ENCODE peak calls at places on chromosomes 11 and 22, in ten cellular contexts. One of them, this sample, is unnamed.
A peak's percentile ranks its signal among the peaks of the same experiment; 100 is the strongest.

GRCh38 chr11:862028-862703 is 19.5 kb downstream of the TSPAN4 start:
- DNase-seq in B cell: no peak
- DNase-seq in CMK: no peak
- DNase-seq in ELR: no peak
- DNase-seq in CD4-positive, alpha-beta T cell: no peak
- DNase-seq in A549: no peak
- DNase-seq in head of caudate nucleus: no peak
- DNase-seq in activated CD8-positive, alpha-beta memory T cell treated with anti-CD3 and anti-CD28 coated beads, Interleukin-2, amount 50 U/mL, for 4 hours: no peak
- DNase-seq in activated naive CD4-positive, alpha-beta T cell: no peak
- DNase-seq in IMR-90: no peak
- DNase-seq in this sample: no peak

GRCh38 chr22:47160781-47161520 is 398.5 kb downstream of the TBC1D22A start:
- DNase-seq in B cell: no peak
- DNase-seq in CMK: no peak
- DNase-seq in ELR: no peak
- DNase-seq in CD4-positive, alpha-beta T cell: no peak
- DNase-seq in A549: no peak
- DNase-seq in head of caudate nucleus: no peak
- DNase-seq in activated CD8-positive, alpha-beta memory T cell treated with anti-CD3 and anti-CD28 coated beads, Interleukin-2, amount 50 U/mL, for 4 hours: no peak
- DNase-seq in activated naive CD4-positive, alpha-beta T cell: no peak
- DNase-seq in IMR-90: no peak
- DNase-seq in this sample: no peak

GRCh38 chr22:40240160-40240559 is 62.4 kb downstream of the TNRC6B start:
- DNase-seq in B cell: no peak
- DNase-seq in CMK: no peak
- DNase-seq in ELR: no peak
- DNase-seq in CD4-positive, alpha-beta T cell: no peak
- DNase-seq in A549: no peak
- DNase-seq in head of caudate nucleus: no peak
- DNase-seq in activated CD8-positive, alpha-beta memory T cell treated with anti-CD3 and anti-CD28 coated beads, Interleukin-2, amount 50 U/mL, for 4 hours: no peak
- DNase-seq in activated naive CD4-positive, alpha-beta T cell: no peak
- DNase-seq in IMR-90: no peak
- DNase-seq in this sample: no peak

GRCh38 chr11:64765291-64765803 is 5.6 kb upstream of the PYGM start:
- DNase-seq in B cell: no peak
- DNase-seq in CMK: no peak
- DNase-seq in ELR: no peak
- DNase-seq in CD4-positive, alpha-beta T cell: no peak
- DNase-seq in A549: no peak
- DNase-seq in head of caudate nucleus: no peak
- DNase-seq in activated CD8-positive, alpha-beta memory T cell treated with anti-CD3 and anti-CD28 coated beads, Interleukin-2, amount 50 U/mL, for 4 hours: no peak
- DNase-seq in activated naive CD4-positive, alpha-beta T cell: no peak
- DNase-seq in IMR-90: no peak
- DNase-seq in this sample: no peak

GRCh38 chr11:70503201-70503877 is 105.0 kb downstream of the CTTN start:
- DNase-seq in B cell: no peak
- DNase-seq in CMK: no peak
- DNase-seq in ELR: no peak
- DNase-seq in CD4-positive, alpha-beta T cell: no peak
- DNase-seq in A549: no peak
- DNase-seq in head of caudate nucleus: no peak
- DNase-seq in activated CD8-positive, alpha-beta memory T cell treated with anti-CD3 and anti-CD28 coated beads, Interleukin-2, amount 50 U/mL, for 4 hours: no peak
- DNase-seq in activated naive CD4-positive, alpha-beta T cell: no peak
- DNase-seq in IMR-90: no peak
- DNase-seq in this sample: no peak

GRCh38 chr11:119103793-119104192 is 2.1 kb upstream of the DPAGT1 start:
- DNase-seq in B cell: no peak
- DNase-seq in CMK: no peak
- DNase-seq in ELR: no peak
- DNase-seq in CD4-positive, alpha-beta T cell: no peak
- DNase-seq in A549: no peak
- DNase-seq in head of caudate nucleus: no peak
- DNase-seq in activated CD8-positive, alpha-beta memory T cell treated with anti-CD3 and anti-CD28 coated beads, Interleukin-2, amount 50 U/mL, for 4 hours: no peak
- DNase-seq in activated naive CD4-positive, alpha-beta T cell: no peak
- DNase-seq in IMR-90: no peak
- DNase-seq in this sample: no peak

GRCh38 chr11:25349537-25349936 is 852.7 kb downstream of the LUZP2 start:
- DNase-seq in B cell: no peak
- DNase-seq in CMK: no peak
- DNase-seq in ELR: no peak
- DNase-seq in CD4-positive, alpha-beta T cell: no peak
- DNase-seq in A549: no peak
- DNase-seq in head of caudate nucleus: no peak
- DNase-seq in activated CD8-positive, alpha-beta memory T cell treated with anti-CD3 and anti-CD28 coated beads, Interleukin-2, amount 50 U/mL, for 4 hours: no peak
- DNase-seq in activated naive CD4-positive, alpha-beta T cell: no peak
- DNase-seq in IMR-90: no peak
- DNase-seq in this sample: no peak

GRCh38 chr22:24583221-24583971 is 9.5 kb downstream of the LRRC75B start:
- DNase-seq in B cell: no peak
- DNase-seq in CMK: no peak
- DNase-seq in ELR: no peak
- DNase-seq in CD4-positive, alpha-beta T cell: no peak
- DNase-seq in A549: no peak
- DNase-seq in head of caudate nucleus: no peak
- DNase-seq in activated CD8-positive, alpha-beta memory T cell treated with anti-CD3 and anti-CD28 coated beads, Interleukin-2, amount 50 U/mL, for 4 hours: no peak
- DNase-seq in activated naive CD4-positive, alpha-beta T cell: no peak
- DNase-seq in IMR-90: peak; percentile 15
- DNase-seq in this sample: no peak

GRCh38 chr11:120404495-120404894 is 68.3 kb downstream of the ARHGEF12 start:
- DNase-seq in B cell: no peak
- DNase-seq in CMK: no peak
- DNase-seq in ELR: no peak
- DNase-seq in CD4-positive, alpha-beta T cell: no peak
- DNase-seq in A549: no peak
- DNase-seq in head of caudate nucleus: no peak
- DNase-seq in activated CD8-positive, alpha-beta memory T cell treated with anti-CD3 and anti-CD28 coated beads, Interleukin-2, amount 50 U/mL, for 4 hours: no peak
- DNase-seq in activated naive CD4-positive, alpha-beta T cell: no peak
- DNase-seq in IMR-90: no peak
- DNase-seq in this sample: no peak

GRCh38 chr11:614091-614582 is 1.6 kb downstream of the IRF7 start:
- DNase-seq in B cell: no peak
- DNase-seq in CMK: no peak
- DNase-seq in ELR: no peak
- DNase-seq in CD4-positive, alpha-beta T cell: no peak
- DNase-seq in A549: no peak
- DNase-seq in head of caudate nucleus: no peak
- DNase-seq in activated CD8-positive, alpha-beta memory T cell treated with anti-CD3 and anti-CD28 coated beads, Interleukin-2, amount 50 U/mL, for 4 hours: no peak
- DNase-seq in activated naive CD4-positive, alpha-beta T cell: no peak
- DNase-seq in IMR-90: no peak
- DNase-seq in this sample: no peak

GRCh38 chr22:46842606-46843005 is 80.2 kb downstream of the TBC1D22A start:
- DNase-seq in B cell: no peak
- DNase-seq in CMK: no peak
- DNase-seq in ELR: no peak
- DNase-seq in CD4-positive, alpha-beta T cell: no peak
- DNase-seq in A549: no peak
- DNase-seq in head of caudate nucleus: no peak
- DNase-seq in activated CD8-positive, alpha-beta memory T cell treated with anti-CD3 and anti-CD28 coated beads, Interleukin-2, amount 50 U/mL, for 4 hours: no peak
- DNase-seq in activated naive CD4-positive, alpha-beta T cell: no peak
- DNase-seq in IMR-90: no peak
- DNase-seq in this sample: no peak

GRCh38 chr22:30574095-30574981 is at the start of gene GAL3ST1:
- DNase-seq in B cell: peak; percentile 52
- DNase-seq in CMK: no peak
- DNase-seq in ELR: no peak
- DNase-seq in CD4-positive, alpha-beta T cell: no peak
- DNase-seq in A549: peak; percentile 58
- DNase-seq in head of caudate nucleus: peak; percentile 89
- DNase-seq in activated CD8-positive, alpha-beta memory T cell treated with anti-CD3 and anti-CD28 coated beads, Interleukin-2, amount 50 U/mL, for 4 hours: no peak
- DNase-seq in activated naive CD4-positive, alpha-beta T cell: no peak
- DNase-seq in IMR-90: no peak
- DNase-seq in this sample: no peak

GRCh38 chr11:15471709-15472404 is 357.1 kb downstream of the INSC start:
- DNase-seq in B cell: no peak
- DNase-seq in CMK: no peak
- DNase-seq in ELR: no peak
- DNase-seq in CD4-positive, alpha-beta T cell: no peak
- DNase-seq in A549: no peak
- DNase-seq in head of caudate nucleus: no peak
- DNase-seq in activated CD8-positive, alpha-beta memory T cell treated with anti-CD3 and anti-CD28 coated beads, Interleukin-2, amount 50 U/mL, for 4 hours: no peak
- DNase-seq in activated naive CD4-positive, alpha-beta T cell: no peak
- DNase-seq in IMR-90: no peak
- DNase-seq in this sample: no peak

GRCh38 chr11:94449437-94449836 is 44.2 kb downstream of the MRE11 start:
- DNase-seq in B cell: no peak
- DNase-seq in CMK: no peak
- DNase-seq in ELR: peak; percentile 89
- DNase-seq in CD4-positive, alpha-beta T cell: no peak
- DNase-seq in A549: peak; percentile 80
- DNase-seq in head of caudate nucleus: no peak
- DNase-seq in activated CD8-positive, alpha-beta memory T cell treated with anti-CD3 and anti-CD28 coated beads, Interleukin-2, amount 50 U/mL, for 4 hours: no peak
- DNase-seq in activated naive CD4-positive, alpha-beta T cell: no peak
- DNase-seq in IMR-90: peak; percentile 88
- DNase-seq in this sample: no peak

GRCh38 chr22:36758792-36759271 is 17.1 kb downstream of the IFT27 start:
- DNase-seq in B cell: no peak
- DNase-seq in CMK: no peak
- DNase-seq in ELR: no peak
- DNase-seq in CD4-positive, alpha-beta T cell: no peak
- DNase-seq in A549: no peak
- DNase-seq in head of caudate nucleus: no peak
- DNase-seq in activated CD8-positive, alpha-beta memory T cell treated with anti-CD3 and anti-CD28 coated beads, Interleukin-2, amount 50 U/mL, for 4 hours: peak; percentile 9
- DNase-seq in activated naive CD4-positive, alpha-beta T cell: no peak
- DNase-seq in IMR-90: no peak
- DNase-seq in this sample: no peak

GRCh38 chr22:49476176-49476575 is 351.5 kb downstream of the BRD1 start:
- DNase-seq in B cell: no peak
- DNase-seq in CMK: no peak
- DNase-seq in ELR: no peak
- DNase-seq in CD4-positive, alpha-beta T cell: no peak
- DNase-seq in A549: no peak
- DNase-seq in head of caudate nucleus: no peak
- DNase-seq in activated CD8-positive, alpha-beta memory T cell treated with anti-CD3 and anti-CD28 coated beads, Interleukin-2, amount 50 U/mL, for 4 hours: no peak
- DNase-seq in activated naive CD4-positive, alpha-beta T cell: no peak
- DNase-seq in IMR-90: no peak
- DNase-seq in this sample: no peak

GRCh38 chr11:63929616-63930015 is 9.2 kb upstream of the NAA40 start:
- DNase-seq in B cell: no peak
- DNase-seq in CMK: no peak
- DNase-seq in ELR: no peak
- DNase-seq in CD4-positive, alpha-beta T cell: no peak
- DNase-seq in A549: no peak
- DNase-seq in head of caudate nucleus: no peak
- DNase-seq in activated CD8-positive, alpha-beta memory T cell treated with anti-CD3 and anti-CD28 coated beads, Interleukin-2, amount 50 U/mL, for 4 hours: no peak
- DNase-seq in activated naive CD4-positive, alpha-beta T cell: no peak
- DNase-seq in IMR-90: no peak
- DNase-seq in this sample: no peak

GRCh38 chr11:93908689-93909088 is 58.3 kb upstream of the VSTM5 start:
- DNase-seq in B cell: no peak
- DNase-seq in CMK: no peak
- DNase-seq in ELR: peak; percentile 91
- DNase-seq in CD4-positive, alpha-beta T cell: no peak
- DNase-seq in A549: peak; percentile 20
- DNase-seq in head of caudate nucleus: no peak
- DNase-seq in activated CD8-positive, alpha-beta memory T cell treated with anti-CD3 and anti-CD28 coated beads, Interleukin-2, amount 50 U/mL, for 4 hours: no peak
- DNase-seq in activated naive CD4-positive, alpha-beta T cell: no peak
- DNase-seq in IMR-90: peak; percentile 91
- DNase-seq in this sample: no peak

GRCh38 chr22:47248925-47249324 is 486.5 kb downstream of the TBC1D22A start:
- DNase-seq in B cell: no peak
- DNase-seq in CMK: no peak
- DNase-seq in ELR: no peak
- DNase-seq in CD4-positive, alpha-beta T cell: no peak
- DNase-seq in A549: no peak
- DNase-seq in head of caudate nucleus: no peak
- DNase-seq in activated CD8-positive, alpha-beta memory T cell treated with anti-CD3 and anti-CD28 coated beads, Interleukin-2, amount 50 U/mL, for 4 hours: no peak
- DNase-seq in activated naive CD4-positive, alpha-beta T cell: no peak
- DNase-seq in IMR-90: no peak
- DNase-seq in this sample: no peak

GRCh38 chr11:135027461-135027860 is 615.4 kb upstream of the B3GAT1 start:
- DNase-seq in B cell: no peak
- DNase-seq in CMK: no peak
- DNase-seq in ELR: peak; percentile 9
- DNase-seq in CD4-positive, alpha-beta T cell: no peak
- DNase-seq in A549: no peak
- DNase-seq in head of caudate nucleus: no peak
- DNase-seq in activated CD8-positive, alpha-beta memory T cell treated with anti-CD3 and anti-CD28 coated beads, Interleukin-2, amount 50 U/mL, for 4 hours: no peak
- DNase-seq in activated naive CD4-positive, alpha-beta T cell: no peak
- DNase-seq in IMR-90: peak; percentile 31
- DNase-seq in this sample: no peak

GRCh38 chr11:66559141-66559861 is 9.1 kb downstream of the CTSF start:
- DNase-seq in B cell: peak; percentile 75
- DNase-seq in CMK: no peak
- DNase-seq in ELR: no peak
- DNase-seq in CD4-positive, alpha-beta T cell: no peak
- DNase-seq in A549: no peak
- DNase-seq in head of caudate nucleus: peak; percentile 20
- DNase-seq in activated CD8-positive, alpha-beta memory T cell treated with anti-CD3 and anti-CD28 coated beads, Interleukin-2, amount 50 U/mL, for 4 hours: peak; percentile 35
- DNase-seq in activated naive CD4-positive, alpha-beta T cell: no peak
- DNase-seq in IMR-90: no peak
- DNase-seq in this sample: no peak

GRCh38 chr22:41532908-41533825 is 11.1 kb downstream of the POLR3H start:
- DNase-seq in B cell: peak; percentile 66
- DNase-seq in CMK: no peak
- DNase-seq in ELR: peak; percentile 70
- DNase-seq in CD4-positive, alpha-beta T cell: peak; percentile 59
- DNase-seq in A549: peak; percentile 54
- DNase-seq in head of caudate nucleus: peak; percentile 85
- DNase-seq in activated CD8-positive, alpha-beta memory T cell treated with anti-CD3 and anti-CD28 coated beads, Interleukin-2, amount 50 U/mL, for 4 hours: peak; percentile 67
- DNase-seq in activated naive CD4-positive, alpha-beta T cell: peak; percentile 28
- DNase-seq in IMR-90: peak; percentile 58
- DNase-seq in this sample: no peak

GRCh38 chr11:94787798-94788197 is 19.6 kb downstream of the AMOTL1 start:
- DNase-seq in B cell: no peak
- DNase-seq in CMK: no peak
- DNase-seq in ELR: no peak
- DNase-seq in CD4-positive, alpha-beta T cell: no peak
- DNase-seq in A549: no peak
- DNase-seq in head of caudate nucleus: no peak
- DNase-seq in activated CD8-positive, alpha-beta memory T cell treated with anti-CD3 and anti-CD28 coated beads, Interleukin-2, amount 50 U/mL, for 4 hours: no peak
- DNase-seq in activated naive CD4-positive, alpha-beta T cell: no peak
- DNase-seq in IMR-90: no peak
- DNase-seq in this sample: no peak

GRCh38 chr22:44366372-44367310 is 53.9 kb upstream of the SHISAL1 start:
- DNase-seq in B cell: no peak
- DNase-seq in CMK: no peak
- DNase-seq in ELR: peak; percentile 25
- DNase-seq in CD4-positive, alpha-beta T cell: no peak
- DNase-seq in A549: no peak
- DNase-seq in head of caudate nucleus: no peak
- DNase-seq in activated CD8-positive, alpha-beta memory T cell treated with anti-CD3 and anti-CD28 coated beads, Interleukin-2, amount 50 U/mL, for 4 hours: no peak
- DNase-seq in activated naive CD4-positive, alpha-beta T cell: no peak
- DNase-seq in IMR-90: peak; percentile 20
- DNase-seq in this sample: no peak

GRCh38 chr22:49971232-49972162 is 10.9 kb downstream of the PIM3 start:
- DNase-seq in B cell: peak; percentile 55
- DNase-seq in CMK: peak; percentile 75
- DNase-seq in ELR: peak; percentile 72
- DNase-seq in CD4-positive, alpha-beta T cell: no peak
- DNase-seq in A549: peak; percentile 84
- DNase-seq in head of caudate nucleus: peak; percentile 76
- DNase-seq in activated CD8-positive, alpha-beta memory T cell treated with anti-CD3 and anti-CD28 coated beads, Interleukin-2, amount 50 U/mL, for 4 hours: peak; percentile 83
- DNase-seq in activated naive CD4-positive, alpha-beta T cell: peak; percentile 62
- DNase-seq in IMR-90: no peak
- DNase-seq in this sample: no peak

This sample was measured in brain pericyte.